ENCODE peak calls at places on chromosomes 6 and 20, in ten cellular contexts. J is nephron progenitor cell, D is cardiac fibroblast, W is stomach, L is H9, S is psoas muscle, M is Calu3, A is A673, E is heart right ventricle, I is epithelial cell of proximal tubule. X is an unnamed sample.

GRCh38 chr20:64027981-64028685 is 7.8 kb upstream of the C20orf204 start:
- DNase-seq in J (no peak), D (no peak), W (no peak), L (no peak), S (no peak), M (no peak), A (no peak), E (no peak), I (no peak), X (no peak)

GRCh38 chr20:24502184-24502583 is 32.8 kb downstream of the SYNDIG1 start:
- DNase-seq in J (no peak), D (peak), W (no peak), L (peak), S (peak), M (no peak), A (peak), E (no peak), I (no peak), X (no peak)

GRCh38 chr20:48298851-48299484 is 513.7 kb upstream of the SULF2 start:
- DNase-seq in J (no peak), D (peak), W (no peak), L (no peak), S (no peak), M (peak), A (peak), E (peak), I (no peak), X (no peak)

GRCh38 chr20:34704177-34705007 is at the start of gene TP53INP2:
- DNase-seq in J (peak), D (peak), W (peak), L (peak), S (peak), M (peak), A (peak), E (peak), I (no peak), X (peak)

GRCh38 chr6:83051386-83052172 is 14.1 kb downstream of the UBE3D start:
- DNase-seq in J (no peak), D (peak), W (no peak), L (no peak), S (no peak), M (no peak), A (no peak), E (no peak), I (no peak), X (no peak)

GRCh38 chr6:53728570-53729194 is 63.1 kb upstream of the KLHL31 start:
- DNase-seq in J (peak), D (peak), W (peak), L (peak), S (peak), M (peak), A (peak), E (peak), I (no peak), X (peak)

GRCh38 chr6:143677891-143678737 is at the start of gene PHACTR2:
- DNase-seq in J (peak), D (peak), W (peak), L (peak), S (peak), M (peak), A (peak), E (peak), I (no peak), X (peak)

GRCh38 chr6:152246554-152247337 is 390.4 kb downstream of the SYNE1 start:
- DNase-seq in J (no peak), D (peak), W (no peak), L (no peak), S (no peak), M (no peak), A (no peak), E (peak), I (no peak), X (no peak)

GRCh38 chr6:32668226-32668747 is 1.8 kb upstream of the HLA-DQB1 start:
- DNase-seq in J (no peak), D (no peak), W (peak), L (peak), S (peak), M (peak), A (no peak), E (peak), I (peak), X (no peak)

GRCh38 chr6:87243812-87244211 is 78.6 kb upstream of the SMIM8 start:
- DNase-seq in J (no peak), D (no peak), W (no peak), L (no peak), S (no peak), M (no peak), A (no peak), E (no peak), I (no peak), X (no peak)

GRCh38 chr6:10883312-10884244 is 1.7 kb upstream of the GCM2 start:
- DNase-seq in J (no peak), D (no peak), W (no peak), L (peak), S (no peak), M (no peak), A (no peak), E (no peak), I (no peak), X (no peak)

GRCh38 chr6:106844930-106845329 is 129.6 kb downstream of the CD24 start:
- DNase-seq in J (no peak), D (no peak), W (no peak), L (no peak), S (no peak), M (no peak), A (no peak), E (no peak), I (no peak), X (no peak)

GRCh38 chr6:93242049-93242448 is 177.3 kb downstream of the EPHA7 start:
- DNase-seq in J (no peak), D (no peak), W (no peak), L (no peak), S (no peak), M (no peak), A (no peak), E (no peak), I (no peak), X (no peak)

GRCh38 chr6:6661684-6662083 is 73.2 kb downstream of the LY86 start:
- DNase-seq in J (no peak), D (peak), W (peak), L (no peak), S (no peak), M (no peak), A (peak), E (peak), I (no peak), X (no peak)

GRCh38 chr6:141866731-141867502 is 265.8 kb upstream of the GJE1 start:
- DNase-seq in J (no peak), D (no peak), W (no peak), L (no peak), S (no peak), M (no peak), A (peak), E (no peak), I (no peak), X (no peak)

GRCh38 chr6:111483736-111484654 is 977 bp upstream of the REV3L start:
- DNase-seq in J (peak), D (peak), W (peak), L (peak), S (peak), M (peak), A (peak), E (peak), I (no peak), X (peak)

GRCh38 chr6:146543940-146544661 is 468 bp downstream of the RAB32 start:
- DNase-seq in J (peak), D (peak), W (peak), L (peak), S (no peak), M (no peak), A (no peak), E (peak), I (no peak), X (peak)

GRCh38 chr20:33875055-33875454 is 63.9 kb downstream of the CHMP4B start:
- DNase-seq in J (no peak), D (no peak), W (peak), L (no peak), S (no peak), M (no peak), A (no peak), E (no peak), I (no peak), X (no peak)

GRCh38 chr6:134165827-134166226 is 113.4 kb upstream of the SLC2A12 start:
- DNase-seq in J (no peak), D (peak), W (no peak), L (no peak), S (no peak), M (no peak), A (no peak), E (no peak), I (no peak), X (no peak)

GRCh38 chr6:56954389-56955170 is at the start of gene BEND6:
- DNase-seq in J (peak), D (peak), W (peak), L (peak), S (peak), M (peak), A (peak), E (peak), I (no peak), X (peak)

GRCh38 chr6:30730611-30731435 is 10.7 kb downstream of the TUBB start:
- DNase-seq in J (peak), D (peak), W (peak), L (peak), S (peak), M (peak), A (peak), E (peak), I (no peak), X (peak)

GRCh38 chr6:110363748-110364147 is 5.6 kb upstream of the METTL24 start:
- DNase-seq in J (no peak), D (no peak), W (no peak), L (no peak), S (no peak), M (no peak), A (no peak), E (peak), I (no peak), X (no peak)

GRCh38 chr6:34580707-34581560 is 24.8 kb upstream of the SPDEF start:
- DNase-seq in J (no peak), D (peak), W (no peak), L (no peak), S (no peak), M (no peak), A (no peak), E (no peak), I (no peak), X (no peak)

GRCh38 chr6:113383701-113384100 is 473.4 kb upstream of the MARCKS start:
- DNase-seq in J (no peak), D (no peak), W (no peak), L (no peak), S (no peak), M (no peak), A (no peak), E (no peak), I (no peak), X (no peak)

GRCh38 chr6:30007132-30007764 is 53.8 kb upstream of the POLR1H start:
- DNase-seq in J (peak), D (no peak), W (peak), L (peak), S (peak), M (peak), A (no peak), E (no peak), I (no peak), X (no peak)

GRCh38 chr6:108589244-108589730 is 28.6 kb downstream of the FOXO3 start:
- DNase-seq in J (peak), D (peak), W (peak), L (peak), S (peak), M (peak), A (peak), E (peak), I (peak), X (peak)

GRCh38 chr20:25253606-25254275 is 5.9 kb downstream of the PYGB start:
- DNase-seq in J (no peak), D (no peak), W (no peak), L (no peak), S (no peak), M (no peak), A (no peak), E (no peak), I (peak), X (no peak)

GRCh38 chr20:11261533-11262000 is 587.8 kb upstream of the JAG1 start:
- DNase-seq in J (no peak), D (peak), W (no peak), L (no peak), S (no peak), M (no peak), A (peak), E (no peak), I (peak), X (no peak)

GRCh38 chr6:110053395-110054240 is 75.5 kb downstream of the GPR6 start:
- DNase-seq in J (peak), D (peak), W (no peak), L (no peak), S (no peak), M (peak), A (peak), E (peak), I (peak), X (no peak)

GRCh38 chr6:134750669-134751068 is 199.2 kb downstream of the ALDH8A1 start:
- DNase-seq in J (no peak), D (peak), W (no peak), L (no peak), S (no peak), M (no peak), A (peak), E (no peak), I (no peak), X (no peak)

GRCh38 chr20:63641146-63641791 is 12.0 kb downstream of the STMN3 start:
- DNase-seq in J (no peak), D (no peak), W (no peak), L (no peak), S (no peak), M (no peak), A (no peak), E (no peak), I (no peak), X (no peak)

GRCh38 chr6:89281779-89282246 is 33.3 kb downstream of the GABRR2 start:
- DNase-seq in J (peak), D (peak), W (peak), L (peak), S (no peak), M (peak), A (peak), E (no peak), I (no peak), X (no peak)

GRCh38 chr6:103872219-103872618 is 987.5 kb downstream of the HACE1 start:
- DNase-seq in J (no peak), D (no peak), W (no peak), L (no peak), S (no peak), M (no peak), A (peak), E (no peak), I (no peak), X (no peak)

GRCh38 chr6:41071501-41071922 is 644 bp downstream of the OARD1 start:
- DNase-seq in J (no peak), D (no peak), W (no peak), L (no peak), S (no peak), M (no peak), A (no peak), E (no peak), I (no peak), X (no peak)
- TF ChIP-seq CTCF in J (no peak), D (peak), W (no peak), L (no peak), S (no peak), M (no peak), A (no peak), E (peak), I (peak), X (peak)

GRCh38 chr20:45890077-45890996 is 671 bp downstream of the NEURL2 start:
- DNase-seq in J (peak), D (peak), W (peak), L (peak), S (peak), M (no peak), A (peak), E (peak), I (no peak), X (peak)

GRCh38 chr20:45890997-45891983 is at the start of the genes CTSA and NEURL2:
- DNase-seq in J (peak), D (peak), W (peak), L (peak), S (peak), M (peak), A (peak), E (peak), I (no peak), X (peak)

GRCh38 chr20:45892828-45893500 is 1.8 kb downstream of the CTSA start:
- DNase-seq in J (no peak), D (no peak), W (no peak), L (no peak), S (no peak), M (no peak), A (no peak), E (no peak), I (no peak), X (no peak)

GRCh38 chr20:45893831-45894230 is 2.7 kb downstream of the CTSA start:
- DNase-seq in J (no peak), D (no peak), W (no peak), L (no peak), S (no peak), M (no peak), A (peak), E (no peak), I (no peak), X (no peak)

DNA sequence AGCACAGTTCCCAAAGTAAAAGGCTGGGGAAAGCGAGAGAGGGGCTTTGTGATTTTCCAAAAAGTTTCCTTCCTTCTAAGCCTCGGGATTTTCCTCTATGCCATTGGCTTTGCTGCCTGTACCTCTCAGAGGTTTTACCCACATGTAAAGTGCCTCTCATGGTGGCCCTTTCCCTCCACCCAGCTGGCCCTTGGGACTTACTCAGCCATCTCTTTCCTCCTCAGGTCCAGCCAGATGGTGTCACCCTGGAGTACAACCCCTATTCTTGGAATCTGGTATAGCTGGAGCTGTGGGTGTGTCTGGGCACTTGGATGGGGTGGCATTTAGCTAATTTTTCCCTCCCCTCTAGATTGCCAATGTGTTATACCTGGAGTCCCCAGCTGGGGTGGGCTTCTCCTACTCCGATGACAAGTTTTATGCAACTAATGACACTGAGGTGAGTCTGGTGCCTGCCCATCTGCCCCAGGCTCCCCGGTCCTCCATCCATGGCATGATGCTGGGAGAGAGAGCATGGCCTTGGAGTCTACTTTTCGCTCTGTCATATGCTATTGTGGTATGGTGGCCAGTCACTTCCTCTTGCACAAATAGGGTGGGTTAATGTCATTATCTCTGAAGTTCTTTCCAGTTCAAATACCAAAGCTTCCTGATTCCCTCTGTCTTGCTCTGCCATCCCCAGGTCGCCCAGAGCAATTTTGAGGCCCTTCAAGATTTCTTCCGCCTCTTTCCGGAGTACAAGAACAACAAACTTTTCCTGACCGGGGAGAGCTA is 1.1 kb downstream of the CTSA start:
- DNase-seq in J (no peak), D (peak), W (peak), L (no peak), S (no peak), M (peak), A (peak), E (no peak), I (no peak), X (no peak)
- TF ChIP-seq CTCF in J (no peak), D (peak), W (no peak), L (no peak), S (no peak), M (no peak), A (no peak), E (no peak), I (peak), X (no peak)

GRCh38 chr6:3751730-3752537 is 421 bp upstream of the PXDC1 start:
- DNase-seq in J (peak), D (peak), W (peak), L (peak), S (peak), M (peak), A (peak), E (peak), I (no peak), X (peak)
- TF ChIP-seq CTCF in J (peak), D (peak), W (peak), L (peak), S (peak), M (peak), A (peak), E (peak), I (no peak), X (peak)

DNA sequence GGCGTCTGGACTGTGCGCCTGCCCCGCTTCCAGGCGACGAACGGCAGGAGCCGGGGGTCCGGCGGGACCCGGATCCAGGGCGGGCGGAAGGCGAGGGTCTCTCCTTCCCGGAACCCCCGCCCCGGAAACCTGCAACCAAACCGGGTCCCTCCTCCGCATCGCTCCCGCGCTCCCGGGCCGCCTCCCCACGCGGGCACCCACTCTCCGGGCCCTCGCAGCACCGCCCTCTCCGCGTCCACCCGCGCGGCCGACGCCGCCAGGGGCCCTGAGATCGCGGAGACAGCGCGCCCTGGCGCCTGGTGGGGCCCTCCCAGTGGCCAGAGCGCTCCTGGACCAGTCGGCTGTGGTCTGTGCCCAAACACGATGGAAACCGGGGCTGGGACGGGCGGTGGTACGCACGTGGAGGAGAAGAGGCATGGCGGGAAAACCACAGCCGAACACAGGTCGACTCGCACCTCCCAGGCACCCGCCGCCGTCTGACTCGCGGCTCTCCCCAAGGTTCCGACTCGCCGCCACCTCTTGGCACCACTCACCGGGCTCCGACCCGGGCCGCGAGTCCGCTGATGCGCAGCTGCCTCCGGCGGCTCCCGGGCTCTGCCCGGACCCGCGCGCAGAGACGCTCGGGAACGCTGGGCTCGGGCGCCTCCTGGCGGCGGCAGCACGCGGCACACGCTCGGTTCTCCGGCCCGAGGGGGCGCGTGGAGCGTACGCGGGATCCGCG is 7.9 kb downstream of the NKX2-2 start:
- DNase-seq in J (peak), D (peak), W (peak), L (peak), S (no peak), M (peak), A (peak), E (no peak), I (no peak), X (peak)
- TF ChIP-seq CTCF in J (peak), D (peak), W (peak), L (peak), S (peak), M (peak), A (peak), E (peak), I (peak), X (peak)

GRCh38 chr6:74073896-74074295 is 377.9 kb downstream of the CD109 start:
- DNase-seq in J (no peak), D (peak), W (no peak), L (no peak), S (no peak), M (no peak), A (no peak), E (no peak), I (no peak), X (no peak)
- TF ChIP-seq CTCF in J (no peak), D (no peak), W (no peak), L (no peak), S (no peak), M (no peak), A (no peak), E (no peak), I (no peak), X (no peak)

GRCh38 chr20:50642288-50642803 is 49.0 kb downstream of the RIPOR3 start:
- DNase-seq in J (no peak), D (peak), W (no peak), L (peak), S (no peak), M (no peak), A (peak), E (peak), I (no peak), X (no peak)

GRCh38 chr20:50645253-50646068 is 45.9 kb downstream of the RIPOR3 start:
- DNase-seq in J (peak), D (peak), W (peak), L (peak), S (peak), M (peak), A (peak), E (peak), I (peak), X (peak)

GRCh38 chr20:50648651-50649050 is 42.7 kb downstream of the RIPOR3 start:
- DNase-seq in J (no peak), D (no peak), W (no peak), L (no peak), S (no peak), M (no peak), A (no peak), E (no peak), I (no peak), X (no peak)

GRCh38 chr20:50649587-50649986 is 41.8 kb downstream of the RIPOR3 start:
- DNase-seq in J (no peak), D (no peak), W (no peak), L (no peak), S (peak), M (no peak), A (no peak), E (no peak), I (no peak), X (no peak)

GRCh38 chr20:50646483-50646996 is 44.8 kb downstream of the RIPOR3 start:
- DNase-seq in J (no peak), D (peak), W (no peak), L (no peak), S (no peak), M (no peak), A (no peak), E (no peak), I (no peak), X (no peak)
- TF ChIP-seq CTCF in J (no peak), D (peak), W (no peak), L (peak), S (peak), M (peak), A (peak), E (no peak), I (peak), X (peak)